ENCODE peak calls at places on chromosomes 3 and 15, in eight cellular contexts. One of them, this sample, is unnamed.

GRCh38 chr3:81468385-81468784 is 293.1 kb downstream of the GBE1 start:
- DNase-seq in hepatocyte: no peak
- DNase-seq in endodermal cell: no peak
- DNase-seq in RWPE1: no peak
- DNase-seq in endothelial cell of umbilical vein: no peak
- DNase-seq in bronchial epithelial cell: no peak
- DNase-seq in lower lobe of right lung: no peak
- DNase-seq in HCT116: no peak
- DNase-seq in this sample: no peak

GRCh38 chr3:32109256-32109655 is 2.8 kb downstream of the GPD1L start:
- DNase-seq in endodermal cell: peak
- DNase-seq in lower lobe of right lung: peak
- DNase-seq in HCT116: no peak
- DNase-seq in RWPE1: no peak
- DNase-seq in endothelial cell of umbilical vein: peak
- DNase-seq in bronchial epithelial cell: no peak
- DNase-seq in hepatocyte: peak
- DNase-seq in this sample: no peak

GRCh38 chr3:151931171-151931570 is 57.7 kb downstream of the SUCNR1 start:
- DNase-seq in lower lobe of right lung: no peak
- DNase-seq in HCT116: no peak
- DNase-seq in hepatocyte: no peak
- DNase-seq in RWPE1: no peak
- DNase-seq in endothelial cell of umbilical vein: peak
- DNase-seq in endodermal cell: no peak
- DNase-seq in bronchial epithelial cell: no peak
- DNase-seq in this sample: no peak

GRCh38 chr15:69979269-69979668 is 118.4 kb downstream of the TLE3 start:
- DNase-seq in bronchial epithelial cell: peak
- DNase-seq in HCT116: no peak
- DNase-seq in endodermal cell: peak
- DNase-seq in RWPE1: peak
- DNase-seq in lower lobe of right lung: no peak
- DNase-seq in endothelial cell of umbilical vein: no peak
- DNase-seq in hepatocyte: no peak
- DNase-seq in this sample: peak

GRCh38 chr3:95911767-95912166 is 902.6 kb upstream of the EPHA6 start:
- DNase-seq in hepatocyte: no peak
- DNase-seq in endothelial cell of umbilical vein: no peak
- DNase-seq in endodermal cell: no peak
- DNase-seq in bronchial epithelial cell: no peak
- DNase-seq in lower lobe of right lung: no peak
- DNase-seq in HCT116: no peak
- DNase-seq in RWPE1: no peak
- DNase-seq in this sample: no peak

GRCh38 chr3:56725175-56725574 is 42.1 kb upstream of the TASOR start:
- DNase-seq in hepatocyte: no peak
- DNase-seq in RWPE1: no peak
- DNase-seq in endodermal cell: no peak
- DNase-seq in lower lobe of right lung: no peak
- DNase-seq in HCT116: no peak
- DNase-seq in endothelial cell of umbilical vein: no peak
- DNase-seq in bronchial epithelial cell: no peak
- DNase-seq in this sample: peak

GRCh38 chr3:123750659-123751420 is 133.3 kb downstream of the MYLK start:
- DNase-seq in endodermal cell: peak
- DNase-seq in hepatocyte: peak
- DNase-seq in endothelial cell of umbilical vein: peak
- DNase-seq in HCT116: peak
- DNase-seq in lower lobe of right lung: no peak
- DNase-seq in bronchial epithelial cell: peak
- DNase-seq in RWPE1: peak
- DNase-seq in this sample: no peak

GRCh38 chr15:79874242-79874641 is 22.6 kb downstream of the MTHFS start:
- DNase-seq in lower lobe of right lung: no peak
- DNase-seq in endodermal cell: no peak
- DNase-seq in bronchial epithelial cell: peak
- DNase-seq in endothelial cell of umbilical vein: no peak
- DNase-seq in HCT116: peak
- DNase-seq in RWPE1: peak
- DNase-seq in hepatocyte: no peak
- DNase-seq in this sample: no peak

GRCh38 chr3:40096561-40097506 is 212.7 kb upstream of the EIF1B start:
- DNase-seq in hepatocyte: no peak
- DNase-seq in endothelial cell of umbilical vein: no peak
- DNase-seq in endodermal cell: no peak
- DNase-seq in RWPE1: no peak
- DNase-seq in lower lobe of right lung: no peak
- DNase-seq in bronchial epithelial cell: peak
- DNase-seq in HCT116: no peak
- DNase-seq in this sample: no peak

GRCh38 chr15:65326844-65327243 is 22.4 kb downstream of the RNU5B-1 start:
- DNase-seq in lower lobe of right lung: no peak
- DNase-seq in endothelial cell of umbilical vein: no peak
- DNase-seq in RWPE1: no peak
- DNase-seq in hepatocyte: no peak
- DNase-seq in HCT116: no peak
- DNase-seq in bronchial epithelial cell: no peak
- DNase-seq in endodermal cell: no peak
- DNase-seq in this sample: no peak

GRCh38 chr3:183826448-183826847 is 1.1 kb upstream of the MAP6D1 start:
- DNase-seq in endothelial cell of umbilical vein: no peak
- DNase-seq in endodermal cell: no peak
- DNase-seq in HCT116: no peak
- DNase-seq in bronchial epithelial cell: peak
- DNase-seq in lower lobe of right lung: no peak
- DNase-seq in hepatocyte: no peak
- DNase-seq in RWPE1: no peak
- DNase-seq in this sample: no peak

GRCh38 chr3:172125053-172125452 is 85.7 kb downstream of the FNDC3B start:
- DNase-seq in bronchial epithelial cell: no peak
- DNase-seq in hepatocyte: no peak
- DNase-seq in endothelial cell of umbilical vein: no peak
- DNase-seq in endodermal cell: no peak
- DNase-seq in HCT116: no peak
- DNase-seq in lower lobe of right lung: no peak
- DNase-seq in RWPE1: no peak
- DNase-seq in this sample: no peak

GRCh38 chr15:74788042-74788715 is 6.3 kb downstream of the CSK start:
- DNase-seq in lower lobe of right lung: no peak
- DNase-seq in hepatocyte: no peak
- DNase-seq in bronchial epithelial cell: no peak
- DNase-seq in endodermal cell: no peak
- DNase-seq in RWPE1: no peak
- DNase-seq in endothelial cell of umbilical vein: no peak
- DNase-seq in HCT116: no peak
- DNase-seq in this sample: no peak

GRCh38 chr15:85494035-85494793 is 113.8 kb downstream of the AKAP13 start:
- DNase-seq in bronchial epithelial cell: peak
- DNase-seq in endothelial cell of umbilical vein: peak
- DNase-seq in RWPE1: peak
- DNase-seq in lower lobe of right lung: no peak
- DNase-seq in hepatocyte: peak
- DNase-seq in HCT116: peak
- DNase-seq in endodermal cell: no peak
- DNase-seq in this sample: no peak

GRCh38 chr3:197297020-197297419 is 1.4 kb downstream of the DLG1 start:
- DNase-seq in HCT116: no peak
- DNase-seq in RWPE1: peak
- DNase-seq in endodermal cell: no peak
- DNase-seq in bronchial epithelial cell: no peak
- DNase-seq in endothelial cell of umbilical vein: peak
- DNase-seq in lower lobe of right lung: no peak
- DNase-seq in hepatocyte: no peak
- DNase-seq in this sample: no peak

GRCh38 chr3:197293605-197294237 is 4.7 kb downstream of the DLG1 start:
- DNase-seq in HCT116: no peak
- DNase-seq in lower lobe of right lung: no peak
- DNase-seq in bronchial epithelial cell: no peak
- DNase-seq in endodermal cell: no peak
- DNase-seq in endothelial cell of umbilical vein: no peak
- DNase-seq in RWPE1: no peak
- DNase-seq in hepatocyte: no peak
- DNase-seq in this sample: no peak

GRCh38 chr3:197295871-197296270 is 2.5 kb downstream of the DLG1 start:
- DNase-seq in lower lobe of right lung: no peak
- DNase-seq in endothelial cell of umbilical vein: peak
- DNase-seq in HCT116: no peak
- DNase-seq in RWPE1: no peak
- DNase-seq in hepatocyte: no peak
- DNase-seq in bronchial epithelial cell: no peak
- DNase-seq in endodermal cell: no peak
- DNase-seq in this sample: peak

GRCh38 chr3:197289726-197290125 is 8.7 kb downstream of the DLG1 start:
- DNase-seq in lower lobe of right lung: no peak
- DNase-seq in bronchial epithelial cell: peak
- DNase-seq in hepatocyte: no peak
- DNase-seq in HCT116: no peak
- DNase-seq in endodermal cell: no peak
- DNase-seq in endothelial cell of umbilical vein: no peak
- DNase-seq in RWPE1: no peak
- DNase-seq in this sample: no peak

DNA sequence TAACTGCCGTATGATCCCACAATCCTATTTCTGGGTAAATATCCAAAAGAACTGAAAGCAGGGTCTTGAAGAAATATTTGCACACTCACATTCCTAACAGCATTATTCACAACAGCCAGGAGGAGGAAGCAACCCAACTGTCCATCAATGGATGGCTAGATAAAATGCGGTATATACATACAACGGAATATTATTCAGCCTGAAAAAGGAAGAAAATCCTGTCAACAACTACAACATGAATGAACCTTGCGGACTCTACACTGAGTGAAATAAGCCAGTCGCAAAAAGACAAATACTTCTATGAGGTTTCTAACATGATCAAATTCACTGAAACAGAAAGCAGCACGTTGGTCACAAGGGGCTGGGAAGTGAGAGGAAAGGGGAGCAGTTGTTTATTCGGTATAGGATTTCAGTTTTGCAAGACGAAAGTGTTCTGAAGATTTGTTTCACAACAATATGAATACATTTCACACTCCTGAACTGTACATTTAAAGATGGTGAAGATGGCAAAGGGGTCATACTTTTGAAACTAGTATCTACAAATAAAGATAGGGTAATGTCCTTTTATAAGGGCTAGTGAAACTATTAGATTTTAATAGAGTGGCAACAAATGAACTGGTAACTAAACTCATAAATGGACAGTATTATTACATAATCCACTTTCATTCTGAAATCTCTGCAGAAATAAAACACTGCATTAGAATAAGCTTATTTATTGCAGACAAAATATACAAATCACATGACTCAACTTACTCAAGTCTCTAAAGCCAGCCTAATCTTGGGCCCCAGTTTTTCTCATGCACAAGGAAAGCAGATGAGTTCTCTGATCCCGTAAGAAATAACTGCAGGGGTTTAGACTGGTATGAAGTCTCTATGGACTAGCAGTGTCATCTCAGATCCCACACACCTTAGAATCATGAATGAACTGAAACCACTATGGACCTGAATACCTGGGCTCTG is 6.0 kb downstream of the DLG1 start:
- DNase-seq in endothelial cell of umbilical vein: no peak
- DNase-seq in endodermal cell: no peak
- DNase-seq in bronchial epithelial cell: peak
- DNase-seq in hepatocyte: no peak
- DNase-seq in RWPE1: no peak
- DNase-seq in HCT116: no peak
- DNase-seq in lower lobe of right lung: no peak
- DNase-seq in this sample: peak
- TF ChIP-seq CTCF in endothelial cell of umbilical vein: no peak
- TF ChIP-seq CTCF in endodermal cell: no peak
- TF ChIP-seq CTCF in bronchial epithelial cell: no peak
- TF ChIP-seq CTCF in hepatocyte: no peak
- TF ChIP-seq CTCF in RWPE1: no peak
- TF ChIP-seq CTCF in HCT116: no peak
- TF ChIP-seq CTCF in lower lobe of right lung: no peak
- TF ChIP-seq CTCF in this sample: no peak

DNA sequence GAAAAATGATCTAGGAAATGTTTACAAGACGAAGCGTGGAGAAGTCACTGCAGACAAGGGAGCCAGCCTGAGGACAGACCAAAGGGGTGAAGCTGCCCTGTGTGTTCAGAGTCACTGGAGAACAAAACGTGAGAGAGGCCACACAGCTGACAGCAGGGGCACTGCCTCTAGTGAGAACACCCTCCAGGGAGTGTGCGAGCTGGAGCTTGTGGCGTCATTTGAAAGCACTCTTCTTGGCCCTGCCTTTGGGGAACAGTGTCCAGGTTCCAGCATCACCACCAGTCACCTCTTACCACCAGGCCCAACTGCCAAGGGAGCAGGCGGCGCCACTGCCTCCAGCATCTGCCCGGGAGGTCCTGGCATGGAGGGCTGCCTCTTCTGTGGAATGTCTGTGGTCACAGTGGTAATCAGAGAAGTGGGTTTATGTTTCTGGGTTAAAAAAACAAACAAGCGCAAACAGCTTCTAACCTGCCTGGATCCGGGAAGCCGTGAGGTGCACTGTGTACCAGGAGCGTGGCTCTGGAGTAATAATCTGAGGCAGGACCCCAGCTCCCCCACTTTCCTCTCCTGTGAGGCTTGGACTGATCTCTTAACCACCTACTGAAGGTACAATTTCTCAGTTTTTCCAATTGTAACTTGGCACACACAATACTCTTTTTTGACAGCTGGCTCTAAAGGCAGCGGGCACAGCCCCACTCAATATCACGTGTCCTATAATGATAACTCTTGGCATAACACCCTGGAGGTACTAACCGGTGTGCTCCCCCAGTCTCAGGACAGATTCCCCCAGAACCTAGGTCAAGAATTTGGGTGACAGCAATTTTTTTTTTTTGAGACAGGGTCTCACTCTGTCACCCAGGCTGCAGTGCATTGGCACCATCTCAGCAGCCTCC is 32.2 kb upstream of the CDCP1 start:
- DNase-seq in endothelial cell of umbilical vein: no peak
- DNase-seq in hepatocyte: no peak
- DNase-seq in bronchial epithelial cell: peak
- DNase-seq in endodermal cell: no peak
- DNase-seq in HCT116: no peak
- DNase-seq in RWPE1: no peak
- DNase-seq in lower lobe of right lung: no peak
- DNase-seq in this sample: no peak
- TF ChIP-seq CTCF in endothelial cell of umbilical vein: no peak
- TF ChIP-seq CTCF in hepatocyte: no peak
- TF ChIP-seq CTCF in bronchial epithelial cell: no peak
- TF ChIP-seq CTCF in endodermal cell: no peak
- TF ChIP-seq CTCF in HCT116: no peak
- TF ChIP-seq CTCF in RWPE1: no peak
- TF ChIP-seq CTCF in lower lobe of right lung: no peak
- TF ChIP-seq CTCF in this sample: no peak

GRCh38 chr3:49930922-49931321 is 1.3 kb upstream of the MON1A start:
- DNase-seq in bronchial epithelial cell: no peak
- DNase-seq in lower lobe of right lung: no peak
- DNase-seq in endodermal cell: peak
- DNase-seq in hepatocyte: peak
- DNase-seq in RWPE1: no peak
- DNase-seq in endothelial cell of umbilical vein: no peak
- DNase-seq in HCT116: peak
- DNase-seq in this sample: peak
- TF ChIP-seq CTCF in bronchial epithelial cell: no peak
- TF ChIP-seq CTCF in lower lobe of right lung: no peak
- TF ChIP-seq CTCF in endodermal cell: peak
- TF ChIP-seq CTCF in hepatocyte: peak
- TF ChIP-seq CTCF in RWPE1: no peak
- TF ChIP-seq CTCF in endothelial cell of umbilical vein: no peak
- TF ChIP-seq CTCF in HCT116: no peak
- TF ChIP-seq CTCF in this sample: no peak

GRCh38 chr3:189267981-189268613 is 96.3 kb downstream of the TPRG1 start:
- DNase-seq in lower lobe of right lung: no peak
- DNase-seq in hepatocyte: no peak
- DNase-seq in endodermal cell: peak
- DNase-seq in endothelial cell of umbilical vein: no peak
- DNase-seq in RWPE1: peak
- DNase-seq in bronchial epithelial cell: peak
- DNase-seq in HCT116: peak
- DNase-seq in this sample: no peak
- TF ChIP-seq CTCF in lower lobe of right lung: peak
- TF ChIP-seq CTCF in hepatocyte: peak
- TF ChIP-seq CTCF in endodermal cell: peak
- TF ChIP-seq CTCF in endothelial cell of umbilical vein: no peak
- TF ChIP-seq CTCF in RWPE1: peak
- TF ChIP-seq CTCF in bronchial epithelial cell: peak
- TF ChIP-seq CTCF in HCT116: peak
- TF ChIP-seq CTCF in this sample: peak

This sample was measured in GM12865.